ENCODE peak calls at places on chromosome 11, in eight cellular contexts. Y is body of pancreas, I is cardiac muscle cell, P is heart right ventricle, J is HepG2, E is esophagus squamous epithelium, U is vagina, R is transverse colon. N is an unnamed sample. For H3K4me1, the result is how much of the 10 kb centered on the place peaks cover.

GRCh38 chr11:3058753-3059664 is 1.8 kb upstream of the CARS1 start:
- DNase-seq in Y (no peak), I (peak), P (no peak), J (peak), E (no peak), U (no peak), R (no peak), N (peak)

GRCh38 chr11:36086366-36086765 is 142.5 kb downstream of the LDLRAD3 start:
- DNase-seq in Y (no peak), I (no peak), P (no peak), J (no peak), E (no peak), U (no peak), R (no peak), N (no peak)

GRCh38 chr11:133964946-133965632 is 8.3 kb upstream of the IGSF9B start:
- DNase-seq in Y (no peak), I (peak), P (no peak), J (no peak), E (no peak), U (no peak), R (no peak), N (peak)

GRCh38 chr11:134663506-134664313 is 251.7 kb upstream of the B3GAT1 start:
- DNase-seq in Y (no peak), I (no peak), P (peak), J (no peak), E (no peak), U (peak), R (no peak), N (no peak)

GRCh38 chr11:57647368-57647767 is 2.3 kb downstream of the YPEL4 start:
- DNase-seq in Y (no peak), I (peak), P (no peak), J (no peak), E (no peak), U (no peak), R (no peak), N (no peak)

GRCh38 chr11:112082729-112083128 is 3.8 kb downstream of the TIMM8B start:
- DNase-seq in Y (no peak), I (peak), P (peak), J (no peak), E (no peak), U (no peak), R (no peak), N (peak)

GRCh38 chr11:100684101-100685065 is 2.7 kb upstream of the ARHGAP42 start:
- DNase-seq in Y (no peak), I (no peak), P (no peak), J (peak), E (no peak), U (no peak), R (no peak), N (peak)

GRCh38 chr11:33687733-33688479 is 12.7 kb downstream of the C11orf91 start:
- DNase-seq in Y (peak), I (peak), P (peak), J (peak), E (no peak), U (no peak), R (no peak), N (peak)

GRCh38 chr11:86592659-86593451 is 79.6 kb downstream of the ME3 start:
- DNase-seq in Y (peak), I (peak), P (peak), J (peak), E (no peak), U (no peak), R (peak), N (peak)

GRCh38 chr11:33774356-33775063 is at the start of gene FBXO3:
- DNase-seq in Y (peak), I (peak), P (peak), J (peak), E (peak), U (no peak), R (peak), N (peak)

GRCh38 chr11:47589504-47590025 is 3.1 kb downstream of the FAM180B start:
- DNase-seq in Y (no peak), I (peak), P (no peak), J (no peak), E (no peak), U (no peak), R (peak), N (no peak)

GRCh38 chr11:24900960-24901549 is 404.2 kb downstream of the LUZP2 start:
- DNase-seq in Y (no peak), I (no peak), P (no peak), J (no peak), E (no peak), U (no peak), R (no peak), N (no peak)

GRCh38 chr11:24900524-24900923 is 403.7 kb downstream of the LUZP2 start:
- DNase-seq in Y (no peak), I (no peak), P (no peak), J (no peak), E (no peak), U (no peak), R (no peak), N (no peak)

DNA sequence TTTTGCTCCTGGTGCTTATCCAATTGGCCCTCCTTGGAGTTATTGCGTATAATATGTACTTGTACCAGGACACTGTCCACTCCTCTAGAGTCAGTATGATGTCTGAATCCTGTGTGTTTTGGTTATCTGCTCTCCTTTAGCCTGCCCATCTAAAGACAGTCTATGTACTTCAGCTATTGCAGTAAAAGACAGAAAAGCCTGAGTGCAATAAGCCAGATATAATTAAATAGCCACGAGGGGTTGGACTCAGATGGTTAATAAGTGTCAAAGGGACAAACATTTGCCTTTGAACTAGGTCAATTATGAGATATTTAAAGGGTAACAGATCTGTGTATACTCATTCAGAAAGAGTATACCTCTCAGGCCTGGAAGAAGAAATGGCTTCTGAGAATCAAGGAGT is 406.7 kb downstream of the LUZP2 start:
- DNase-seq in Y (no peak), I (no peak), P (no peak), J (no peak), E (no peak), U (no peak), R (no peak), N (no peak)
- TF ChIP-seq CTCF in Y (no peak), I (no peak), P (no peak), J (no peak), E (no peak), U (no peak), R (no peak), N (no peak)

GRCh38 chr11:65115361-65116082 is 2.0 kb downstream of the ZNHIT2 start:
- DNase-seq in Y (no peak), I (no peak), P (no peak), J (no peak), E (no peak), U (no peak), R (no peak), N (no peak)

GRCh38 chr11:65117206-65118096 is at the start of gene ZNHIT2:
- DNase-seq in Y (peak), I (peak), P (peak), J (peak), E (peak), U (no peak), R (peak), N (peak)

GRCh38 chr11:65114538-65115171 is 2.8 kb downstream of the ZNHIT2 start:
- DNase-seq in Y (no peak), I (no peak), P (no peak), J (no peak), E (no peak), U (no peak), R (no peak), N (no peak)

GRCh38 chr11:65118097-65118837 is 766 bp upstream of the ZNHIT2 start:
- DNase-seq in Y (no peak), I (no peak), P (no peak), J (no peak), E (no peak), U (no peak), R (no peak), N (no peak)

DNA sequence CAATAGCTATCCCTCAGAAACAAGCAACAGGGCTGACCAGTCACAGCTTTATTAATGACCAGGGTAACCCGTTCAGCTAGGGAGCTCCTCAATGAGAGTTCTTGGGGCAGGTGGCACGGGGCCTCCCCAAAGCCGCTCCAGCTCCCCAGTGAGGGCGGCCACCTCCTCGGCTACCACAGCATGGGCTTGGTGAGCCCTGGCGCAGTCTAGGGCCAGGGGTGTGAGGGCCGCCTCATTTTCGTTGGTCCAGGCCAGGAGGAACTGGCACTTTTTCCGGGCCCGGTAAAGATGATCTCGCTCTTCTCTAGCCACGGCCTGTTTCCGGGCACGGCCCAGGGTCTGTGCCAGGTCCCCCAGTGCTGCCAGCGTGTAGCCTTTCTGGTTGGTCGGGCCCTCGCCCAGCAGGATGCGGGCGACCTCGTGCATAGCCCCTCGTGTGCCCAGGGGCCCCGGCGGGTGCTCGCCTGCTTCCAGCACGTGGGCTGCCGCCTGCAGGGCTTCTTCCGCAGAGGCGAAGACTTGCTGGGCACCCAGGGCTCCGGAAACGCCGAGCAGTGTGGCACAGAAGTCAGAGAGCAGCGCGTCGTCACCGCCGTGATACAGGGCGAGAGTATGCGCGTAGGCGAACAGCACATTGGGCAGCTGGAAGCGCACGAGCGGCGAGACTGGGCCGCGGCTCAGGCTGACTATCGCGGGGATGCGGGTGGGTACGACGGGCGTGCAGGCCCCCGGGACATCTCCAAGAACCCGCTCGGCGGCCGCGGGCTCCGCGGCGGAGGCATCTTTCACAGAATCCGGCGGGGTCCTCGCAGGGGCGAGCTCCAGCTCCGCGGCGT is 913 bp downstream of the ZNHIT2 start:
- DNase-seq in Y (peak), I (peak), P (no peak), J (no peak), E (no peak), U (no peak), R (no peak), N (peak)
- H3K4me1 ChIP-seq in Y (half or more), I (under half), P (half or more), J (under half), E (under half), U (half or more), R (under half), N (under half)

GRCh38 chr11:75467311-75467710 is 34.3 kb upstream of the KLHL35 start:
- DNase-seq in Y (no peak), I (no peak), P (no peak), J (no peak), E (no peak), U (no peak), R (no peak), N (no peak)

GRCh38 chr11:75463106-75463774 is 30.2 kb upstream of the KLHL35 start:
- DNase-seq in Y (no peak), I (peak), P (no peak), J (no peak), E (no peak), U (no peak), R (no peak), N (no peak)

GRCh38 chr11:75467881-75468280 is 34.9 kb upstream of the KLHL35 start:
- DNase-seq in Y (no peak), I (no peak), P (no peak), J (no peak), E (no peak), U (no peak), R (no peak), N (no peak)

GRCh38 chr11:75468534-75469340 is 35.7 kb upstream of the KLHL35 start:
- DNase-seq in Y (peak), I (peak), P (peak), J (no peak), E (no peak), U (no peak), R (peak), N (peak)

DNA sequence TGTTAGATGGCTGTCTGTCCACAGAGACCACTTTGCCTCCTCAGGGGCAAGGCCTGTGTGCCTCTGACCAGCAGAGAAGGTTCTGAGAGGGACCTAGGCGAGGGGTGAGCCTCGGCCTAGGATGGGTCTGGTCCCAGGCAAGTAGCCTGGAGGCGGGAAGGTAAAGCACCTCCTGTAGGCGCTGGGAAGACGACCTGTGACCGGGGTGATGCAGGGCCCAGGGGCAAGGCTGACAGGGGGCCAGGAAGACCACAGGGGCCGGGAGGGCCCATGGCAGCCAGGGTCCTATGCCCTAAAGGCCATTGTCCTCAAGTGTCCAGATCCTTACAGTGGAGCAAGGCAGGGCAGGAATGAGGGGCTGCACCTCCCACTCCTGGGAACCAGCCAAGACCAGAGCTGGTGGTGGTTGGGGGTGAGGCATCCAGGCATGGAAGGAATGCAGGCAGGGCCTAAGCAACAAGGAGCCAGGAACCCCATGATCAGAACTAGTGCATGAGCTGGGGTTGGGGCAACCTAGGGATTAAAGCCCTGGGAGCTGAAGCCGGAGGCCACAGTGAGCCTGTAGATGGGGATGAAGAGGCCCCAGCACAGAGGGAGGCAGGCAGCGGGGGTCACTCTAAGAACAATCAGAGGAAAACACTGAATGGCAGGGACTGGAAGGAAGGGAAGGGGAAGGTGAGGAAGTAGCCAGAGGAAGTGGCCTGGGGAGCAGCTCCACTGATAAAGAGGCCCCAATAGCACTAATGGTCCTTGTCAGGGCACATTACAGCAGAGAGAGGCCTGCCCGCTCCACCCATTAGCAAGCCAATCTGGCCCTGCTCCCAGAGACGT is 32.9 kb upstream of the KLHL35 start:
- DNase-seq in Y (no peak), I (peak), P (no peak), J (no peak), E (no peak), U (no peak), R (no peak), N (peak)
- TF ChIP-seq CTCF in Y (no peak), I (no peak), P (no peak), J (no peak), E (no peak), U (no peak), R (no peak), N (no peak)

GRCh38 chr11:61881397-61881796 is 9.9 kb downstream of the FADS3 start:
- DNase-seq in Y (no peak), I (no peak), P (peak), J (no peak), E (no peak), U (no peak), R (no peak), N (no peak)
- H3K4me1 ChIP-seq in Y (under half), I (under half), P (half or more), J (under half), E (under half), U (under half), R (under half), N (under half)

DNA sequence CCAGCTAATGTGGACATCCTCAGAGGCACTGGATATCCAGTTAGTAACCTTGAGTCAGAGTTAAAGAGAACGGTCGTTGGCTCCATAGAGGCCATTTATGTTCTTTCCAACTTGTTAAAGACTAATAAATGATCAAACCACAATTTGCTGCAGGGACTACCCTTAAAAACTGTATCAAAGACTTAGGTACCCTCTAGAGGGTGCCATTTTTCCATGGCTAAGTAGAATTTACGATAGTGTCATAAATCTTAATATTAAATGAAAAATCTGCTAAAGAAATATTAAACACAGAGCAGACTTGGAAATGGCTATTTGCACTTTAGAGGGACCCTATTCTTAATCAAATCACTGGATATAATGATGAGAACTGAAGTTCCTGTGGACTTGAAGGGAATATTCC is 685.2 kb upstream of the CHORDC1 start:
- DNase-seq in Y (no peak), I (no peak), P (no peak), J (no peak), E (no peak), U (no peak), R (no peak), N (no peak)
- TF ChIP-seq CTCF in Y (no peak), I (no peak), P (no peak), J (no peak), E (no peak), U (no peak), R (no peak), N (no peak)

GRCh38 chr11:12799373-12799835 is 125.2 kb downstream of the TEAD1 start:
- DNase-seq in Y (no peak), I (no peak), P (no peak), J (no peak), E (no peak), U (no peak), R (no peak), N (no peak)

GRCh38 chr11:12797996-12798395 is 123.8 kb downstream of the TEAD1 start:
- DNase-seq in Y (no peak), I (no peak), P (no peak), J (no peak), E (no peak), U (no peak), R (no peak), N (no peak)

GRCh38 chr11:12798609-12799011 is 124.4 kb downstream of the TEAD1 start:
- DNase-seq in Y (no peak), I (no peak), P (no peak), J (no peak), E (no peak), U (no peak), R (no peak), N (no peak)

GRCh38 chr11:12801976-12802375 is 127.8 kb downstream of the TEAD1 start:
- DNase-seq in Y (no peak), I (no peak), P (no peak), J (no peak), E (no peak), U (no peak), R (no peak), N (no peak)

DNA sequence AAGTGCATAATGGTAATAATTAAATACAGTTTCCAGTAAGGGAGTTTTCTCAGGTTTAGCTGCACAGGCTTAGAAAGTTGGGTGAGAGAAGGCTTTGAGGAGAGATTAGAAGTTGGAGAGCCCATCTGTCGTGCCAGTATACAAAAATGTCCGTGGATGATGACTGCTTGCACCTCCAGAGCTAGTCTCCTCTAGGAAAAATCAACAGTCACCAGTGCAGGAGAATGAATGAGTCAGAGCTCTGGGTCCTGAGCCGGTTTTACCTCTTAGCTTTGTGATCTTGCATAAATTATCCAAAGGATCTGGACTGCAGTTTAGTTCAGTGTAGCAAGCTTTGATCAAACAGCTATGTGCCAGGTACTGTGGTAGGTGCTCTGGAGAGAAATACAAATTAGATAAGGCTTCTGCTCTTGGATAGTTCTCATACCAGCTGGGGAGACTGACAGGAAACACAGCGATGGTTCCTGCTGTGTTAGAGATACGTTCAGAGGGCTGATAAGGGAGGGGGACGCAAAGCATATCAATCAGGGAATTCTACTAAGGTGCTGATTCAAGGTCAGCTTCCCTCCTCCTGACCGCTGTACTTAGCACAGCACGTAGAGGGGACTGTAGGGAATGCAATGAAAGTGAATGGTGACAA is 125.9 kb downstream of the TEAD1 start:
- DNase-seq in Y (peak), I (peak), P (no peak), J (peak), E (no peak), U (no peak), R (peak), N (peak)
- H3K4me1 ChIP-seq in Y (half or more), I (half or more), P (under half), J (half or more), E (under half), U (half or more), R (half or more), N (half or more)

GRCh38 chr11:1747753-1748466 is 2.5 kb downstream of the IFITM10 start:
- DNase-seq in Y (no peak), I (no peak), P (no peak), J (no peak), E (no peak), U (no peak), R (no peak), N (no peak)
- TF ChIP-seq CTCF in Y (no peak), I (no peak), P (no peak), J (no peak), E (no peak), U (no peak), R (no peak), N (no peak)

N was measured in astrocyte.